ENCODE peak calls at places on chromosome 1, in five cellular contexts. One of them, this sample, is unnamed.

GRCh38 chr1:97603776-97604175 is 317.1 kb downstream of the DPYD start:
- DNase-seq in HepG2: no peak
- DNase-seq in GM12878: no peak
- DNase-seq in H1: no peak
- DNase-seq in K562: no peak
- DNase-seq in this sample: no peak

GRCh38 chr1:79040424-79041089 is 34.0 kb upstream of the ADGRL4 start:
- DNase-seq in GM12878: peak; percentile 23
- DNase-seq in HepG2: no peak
- DNase-seq in K562: no peak
- DNase-seq in H1: no peak
- DNase-seq in this sample: no peak

GRCh38 chr1:86757272-86757984 is 53.1 kb downstream of the SH3GLB1 start:
- DNase-seq in HepG2: no peak
- DNase-seq in K562: no peak
- DNase-seq in H1: no peak
- DNase-seq in GM12878: no peak
- DNase-seq in this sample: no peak

GRCh38 chr1:93592636-93592949 is 89.0 kb downstream of the BCAR3 start:
- DNase-seq in H1: no peak
- DNase-seq in GM12878: no peak
- DNase-seq in K562: no peak
- DNase-seq in HepG2: no peak
- DNase-seq in this sample: no peak

GRCh38 chr1:170214980-170215910 is 69.5 kb downstream of the NTMT2 start:
- DNase-seq in K562: no peak
- DNase-seq in H1: no peak
- DNase-seq in HepG2: no peak
- DNase-seq in GM12878: no peak
- DNase-seq in this sample: no peak

GRCh38 chr1:55702064-55702463 is 486.9 kb upstream of the USP24 start:
- DNase-seq in H1: no peak
- DNase-seq in HepG2: peak; percentile 24
- DNase-seq in GM12878: no peak
- DNase-seq in K562: peak; percentile 9
- DNase-seq in this sample: peak; percentile 25

GRCh38 chr1:204975568-204976235 is 67.3 kb upstream of the CNTN2 start:
- DNase-seq in H1: peak; percentile 23
- DNase-seq in K562: peak; percentile 66
- DNase-seq in HepG2: peak; percentile 21
- DNase-seq in GM12878: no peak
- DNase-seq in this sample: peak; percentile 41

GRCh38 chr1:56424744-56425493 is 154.4 kb downstream of the PLPP3 start:
- DNase-seq in GM12878: no peak
- DNase-seq in H1: no peak
- DNase-seq in HepG2: peak; percentile 76
- DNase-seq in K562: peak; percentile 39
- DNase-seq in this sample: no peak

GRCh38 chr1:11046270-11046566 is 821 bp downstream of the MASP2 start:
- DNase-seq in K562: no peak
- DNase-seq in H1: no peak
- DNase-seq in GM12878: no peak
- DNase-seq in HepG2: peak; percentile 70
- DNase-seq in this sample: no peak

GRCh38 chr1:20409971-20410370 is 76.0 kb downstream of the CAMK2N1 start:
- DNase-seq in K562: no peak
- DNase-seq in GM12878: no peak
- DNase-seq in H1: no peak
- DNase-seq in HepG2: no peak
- DNase-seq in this sample: no peak

GRCh38 chr1:235910357-235911299 is 43.9 kb upstream of the LYST start:
- DNase-seq in HepG2: peak; percentile 28
- DNase-seq in H1: peak; percentile 53
- DNase-seq in K562: peak; percentile 11
- DNase-seq in GM12878: no peak
- DNase-seq in this sample: peak; percentile 94

GRCh38 chr1:223229756-223230155 is 86.7 kb upstream of the TLR5 start:
- DNase-seq in H1: no peak
- DNase-seq in GM12878: no peak
- DNase-seq in HepG2: no peak
- DNase-seq in K562: no peak
- DNase-seq in this sample: no peak

GRCh38 chr1:116909511-116910378 is at the start of gene PTGFRN:
- DNase-seq in K562: peak; percentile 73
- DNase-seq in HepG2: no peak
- DNase-seq in GM12878: no peak
- DNase-seq in H1: peak; percentile 39
- DNase-seq in this sample: peak; percentile 51

GRCh38 chr1:176736015-176736414 is 273.0 kb downstream of the PAPPA2 start:
- DNase-seq in HepG2: no peak
- DNase-seq in K562: no peak
- DNase-seq in H1: no peak
- DNase-seq in GM12878: no peak
- DNase-seq in this sample: no peak

GRCh38 chr1:21035794-21036193 is 140.9 kb downstream of the EIF4G3 start:
- DNase-seq in H1: no peak
- DNase-seq in GM12878: no peak
- DNase-seq in HepG2: no peak
- DNase-seq in K562: no peak
- DNase-seq in this sample: no peak

GRCh38 chr1:92820024-92820423 is 11.8 kb upstream of the RPL5 start:
- DNase-seq in GM12878: no peak
- DNase-seq in HepG2: no peak
- DNase-seq in K562: no peak
- DNase-seq in H1: no peak
- DNase-seq in this sample: no peak

GRCh38 chr1:36542962-36543515 is 60.3 kb upstream of the CSF3R start:
- DNase-seq in H1: no peak
- DNase-seq in K562: peak; percentile 45
- DNase-seq in HepG2: peak; percentile 15
- DNase-seq in GM12878: no peak
- DNase-seq in this sample: peak; percentile 24
- TF ChIP-seq HDAC2 in H1: no peak
- TF ChIP-seq HDAC2 in K562: no peak
- TF ChIP-seq HDAC2 in HepG2: no peak
- TF ChIP-seq HDAC2 in GM12878: no peak
- TF ChIP-seq HDAC2 in this sample: no peak

DNA sequence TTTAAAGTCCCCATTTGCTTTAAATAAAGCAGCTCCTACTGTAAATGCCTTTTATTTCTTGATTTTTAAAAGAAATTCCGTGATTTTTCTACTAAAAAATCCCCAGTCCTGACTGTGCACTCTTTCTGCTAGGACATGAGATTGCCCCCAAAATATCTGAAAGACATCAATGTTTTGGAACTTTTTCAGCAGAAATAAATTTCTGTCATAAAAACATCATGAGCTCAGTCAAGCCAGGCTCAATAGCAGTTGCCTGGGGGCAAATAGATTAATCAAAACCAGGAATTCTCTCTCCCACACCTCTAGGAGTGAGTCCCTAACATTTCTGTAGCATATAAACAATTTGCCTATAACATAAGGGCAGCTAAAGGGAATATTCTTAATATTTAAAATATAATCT is 654.0 kb downstream of the PTPRC start:
- DNase-seq in GM12878: no peak
- DNase-seq in H1: no peak
- DNase-seq in HepG2: no peak
- DNase-seq in K562: no peak
- DNase-seq in this sample: no peak
- H3K4me1 ChIP-seq in GM12878: no peaks in the 10 kb centered on the region
- H3K4me1 ChIP-seq in H1: no peaks in the 10 kb centered on the region
- H3K4me1 ChIP-seq in HepG2: no peaks in the 10 kb centered on the region
- H3K4me1 ChIP-seq in K562: no peaks in the 10 kb centered on the region
- H3K4me1 ChIP-seq in this sample: no peaks in the 10 kb centered on the region

GRCh38 chr1:199710974-199711373 is 316.5 kb upstream of the NR5A2 start:
- DNase-seq in K562: no peak
- DNase-seq in HepG2: no peak
- DNase-seq in H1: no peak
- DNase-seq in GM12878: no peak
- DNase-seq in this sample: no peak
- TF ChIP-seq USF2 in K562: no peak
- TF ChIP-seq USF2 in HepG2: no peak
- TF ChIP-seq USF2 in H1: no peak
- TF ChIP-seq USF2 in GM12878: no peak
- TF ChIP-seq USF2 in this sample: no peak

DNA sequence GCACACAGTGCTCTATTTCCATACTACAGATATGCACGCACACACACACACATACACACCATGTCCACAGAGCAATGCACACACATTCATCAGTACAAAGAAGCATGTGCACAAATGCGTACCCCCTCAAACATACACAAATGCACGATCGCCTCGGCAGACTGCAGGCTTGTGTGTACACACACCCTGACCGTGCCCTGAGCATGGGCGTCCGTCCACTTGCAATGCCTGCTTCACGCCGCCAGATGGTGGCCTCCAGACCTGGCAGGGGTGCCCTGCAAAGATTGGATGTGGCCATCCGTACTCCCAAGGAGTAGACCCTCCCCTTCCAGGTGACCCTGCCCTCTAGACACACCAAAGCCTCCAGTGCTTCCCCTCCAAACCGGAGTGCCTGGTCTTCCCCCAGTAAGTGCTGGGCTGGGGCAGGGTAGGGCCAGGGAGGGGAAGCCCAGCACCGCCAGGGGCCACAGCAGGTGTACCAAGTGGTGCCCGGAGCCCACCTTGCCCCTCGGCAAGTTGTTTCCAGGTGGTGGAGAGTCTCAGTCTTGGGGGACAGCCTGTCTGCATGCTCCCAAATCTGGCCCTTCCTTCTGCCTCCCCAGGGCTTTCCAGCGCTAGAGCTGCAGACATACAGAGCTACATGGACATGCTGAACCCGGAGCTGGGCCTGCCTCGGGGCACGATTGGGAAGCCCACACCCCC is 20.6 kb downstream of the ESPN start:
- DNase-seq in GM12878: no peak
- DNase-seq in HepG2: peak; percentile 74
- DNase-seq in H1: no peak
- DNase-seq in K562: peak; percentile 64
- DNase-seq in this sample: peak; percentile 60
- TF ChIP-seq HDAC2 in GM12878: no peak
- TF ChIP-seq HDAC2 in HepG2: peak; percentile 76
- TF ChIP-seq HDAC2 in H1: no peak
- TF ChIP-seq HDAC2 in K562: no peak
- TF ChIP-seq HDAC2 in this sample: no peak

DNA sequence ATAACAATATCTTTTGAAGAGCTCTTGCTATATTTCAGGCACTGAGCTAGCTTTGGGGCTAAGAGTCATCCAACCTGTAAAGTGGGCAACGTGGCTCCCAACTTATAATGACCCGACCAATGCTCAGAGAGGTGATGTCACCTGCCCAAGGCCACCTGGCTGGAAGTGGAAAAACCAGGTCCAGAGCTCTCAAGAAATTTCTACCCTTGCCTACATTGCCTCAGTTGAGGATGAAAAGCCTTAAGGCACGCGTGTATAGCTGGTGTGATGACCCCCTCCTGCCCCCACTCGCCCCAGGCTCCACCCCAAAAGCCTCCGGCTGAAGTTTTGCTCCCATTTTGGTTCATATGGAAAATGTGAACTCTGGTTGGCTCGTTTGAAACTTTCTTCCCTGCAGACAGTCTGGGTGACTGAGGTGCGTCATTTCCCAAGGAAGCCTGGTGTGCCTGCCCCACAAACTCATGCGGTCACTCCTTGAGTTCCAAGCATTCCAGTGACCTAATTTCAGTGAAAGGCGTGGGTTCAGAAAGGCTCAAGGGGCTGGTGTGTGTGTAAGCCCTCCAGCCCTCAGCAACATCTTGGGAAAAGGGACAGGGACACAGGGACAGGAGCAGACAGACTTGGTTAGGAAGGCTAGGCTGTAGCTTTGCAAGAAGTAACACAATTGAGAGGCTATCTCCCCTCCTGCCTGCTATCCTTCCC is 20.5 kb downstream of the HTR1D start:
- DNase-seq in HepG2: no peak
- DNase-seq in GM12878: no peak
- DNase-seq in H1: no peak
- DNase-seq in K562: no peak
- DNase-seq in this sample: peak; percentile 96
- H3K4me1 ChIP-seq in HepG2: peaks cover 9% of the 10 kb centered on the region
- H3K4me1 ChIP-seq in GM12878: peaks cover 3% of the 10 kb centered on the region
- H3K4me1 ChIP-seq in H1: no peaks in the 10 kb centered on the region
- H3K4me1 ChIP-seq in K562: no peaks in the 10 kb centered on the region
- H3K4me1 ChIP-seq in this sample: peaks cover 65% of the 10 kb centered on the region

GRCh38 chr1:23126801-23127200 is 41.9 kb downstream of the LUZP1 start:
- DNase-seq in HepG2: no peak
- DNase-seq in H1: no peak
- DNase-seq in GM12878: no peak
- DNase-seq in K562: no peak
- DNase-seq in this sample: no peak
- TF ChIP-seq USF2 in HepG2: no peak
- TF ChIP-seq USF2 in H1: no peak
- TF ChIP-seq USF2 in GM12878: no peak
- TF ChIP-seq USF2 in K562: no peak
- TF ChIP-seq USF2 in this sample: no peak

DNA sequence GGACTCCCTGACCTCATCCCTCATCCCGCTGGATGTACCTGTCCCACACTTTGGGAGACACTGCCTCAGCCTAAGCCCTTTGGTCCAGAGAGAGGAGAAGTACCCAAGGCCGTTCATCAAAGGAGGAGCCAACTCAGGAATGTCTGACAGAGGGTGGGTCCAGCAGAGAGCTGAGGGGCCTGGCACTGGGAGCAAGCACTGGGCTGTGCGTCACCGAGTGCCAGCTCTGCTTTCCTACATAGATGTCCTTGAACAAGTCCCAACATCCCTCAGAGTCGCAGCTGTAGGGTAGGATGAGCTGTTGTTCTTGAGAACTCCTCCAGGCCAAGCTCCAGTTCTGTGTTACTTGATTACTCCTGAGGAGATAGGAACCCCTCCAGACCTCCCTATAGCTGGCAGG is 68.8 kb upstream of the ACOT11 start:
- DNase-seq in H1: no peak
- DNase-seq in HepG2: peak; percentile 21
- DNase-seq in K562: no peak
- DNase-seq in GM12878: no peak
- DNase-seq in this sample: no peak
- TF ChIP-seq HDAC2 in H1: no peak
- TF ChIP-seq HDAC2 in HepG2: no peak
- TF ChIP-seq HDAC2 in K562: no peak
- TF ChIP-seq HDAC2 in GM12878: no peak
- TF ChIP-seq HDAC2 in this sample: no peak

GRCh38 chr1:105100102-105100501 is 1350.4 kb downstream of the AMY1C start:
- DNase-seq in GM12878: no peak
- DNase-seq in K562: no peak
- DNase-seq in HepG2: peak; percentile 75
- DNase-seq in H1: no peak
- DNase-seq in this sample: no peak
- H3K4me1 ChIP-seq in GM12878: no peaks in the 10 kb centered on the region
- H3K4me1 ChIP-seq in K562: no peaks in the 10 kb centered on the region
- H3K4me1 ChIP-seq in HepG2: peaks cover 34% of the 10 kb centered on the region
- H3K4me1 ChIP-seq in H1: no peaks in the 10 kb centered on the region
- H3K4me1 ChIP-seq in this sample: no peaks in the 10 kb centered on the region

GRCh38 chr1:214205053-214205452 is 75.9 kb upstream of the SMYD2 start:
- DNase-seq in HepG2: no peak
- DNase-seq in H1: no peak
- DNase-seq in K562: no peak
- DNase-seq in GM12878: no peak
- DNase-seq in this sample: no peak
- TF ChIP-seq USF2 in HepG2: no peak
- TF ChIP-seq USF2 in H1: no peak
- TF ChIP-seq USF2 in K562: no peak
- TF ChIP-seq USF2 in GM12878: no peak
- TF ChIP-seq USF2 in this sample: no peak

This sample was measured in A549.